ENCODE peak calls at places on chromosomes 2 and 18, in four cellular contexts. One of them, this sample, is unnamed.

GRCh38 chr2:38654495-38655381 is 11.2 kb upstream of the GALM start:
- DNase-seq in HCT116: no peak
- DNase-seq in thoracic aorta: no peak
- DNase-seq in lower lobe of right lung: no peak
- DNase-seq in this sample: no peak

GRCh38 chr18:13026583-13027270 is 35.6 kb downstream of the CEP192 start:
- DNase-seq in HCT116: no peak
- DNase-seq in thoracic aorta: no peak
- DNase-seq in lower lobe of right lung: no peak
- DNase-seq in this sample: no peak

GRCh38 chr2:3461781-3462492 is 57.4 kb downstream of the ADI1 start:
- DNase-seq in HCT116: peak
- DNase-seq in thoracic aorta: no peak
- DNase-seq in lower lobe of right lung: peak
- DNase-seq in this sample: peak

GRCh38 chr2:101794141-101794540 is 96.6 kb downstream of the MAP4K4 start:
- DNase-seq in HCT116: no peak
- DNase-seq in thoracic aorta: no peak
- DNase-seq in lower lobe of right lung: no peak
- DNase-seq in this sample: no peak

GRCh38 chr2:68623820-68624219 is 19.6 kb upstream of the PROKR1 start:
- DNase-seq in HCT116: no peak
- DNase-seq in thoracic aorta: no peak
- DNase-seq in lower lobe of right lung: no peak
- DNase-seq in this sample: no peak

GRCh38 chr2:120861191-120861575 is 125.5 kb downstream of the GLI2 start:
- DNase-seq in HCT116: no peak
- DNase-seq in thoracic aorta: no peak
- DNase-seq in lower lobe of right lung: peak
- DNase-seq in this sample: no peak

GRCh38 chr18:13003466-13003896 is 12.3 kb downstream of the CEP192 start:
- DNase-seq in HCT116: peak
- DNase-seq in thoracic aorta: no peak
- DNase-seq in lower lobe of right lung: no peak
- DNase-seq in this sample: peak

GRCh38 chr2:189092936-189093335 is 86.6 kb downstream of the COL5A2 start:
- DNase-seq in HCT116: no peak
- DNase-seq in thoracic aorta: peak
- DNase-seq in lower lobe of right lung: no peak
- DNase-seq in this sample: no peak

GRCh38 chr2:172986040-172986439 is 89.6 kb upstream of the MAP3K20 start:
- DNase-seq in HCT116: no peak
- DNase-seq in thoracic aorta: no peak
- DNase-seq in lower lobe of right lung: no peak
- DNase-seq in this sample: peak

GRCh38 chr2:85865539-85866164 is 23.1 kb downstream of the ST3GAL5 start:
- DNase-seq in HCT116: no peak
- DNase-seq in thoracic aorta: no peak
- DNase-seq in lower lobe of right lung: no peak
- DNase-seq in this sample: no peak

DNA sequence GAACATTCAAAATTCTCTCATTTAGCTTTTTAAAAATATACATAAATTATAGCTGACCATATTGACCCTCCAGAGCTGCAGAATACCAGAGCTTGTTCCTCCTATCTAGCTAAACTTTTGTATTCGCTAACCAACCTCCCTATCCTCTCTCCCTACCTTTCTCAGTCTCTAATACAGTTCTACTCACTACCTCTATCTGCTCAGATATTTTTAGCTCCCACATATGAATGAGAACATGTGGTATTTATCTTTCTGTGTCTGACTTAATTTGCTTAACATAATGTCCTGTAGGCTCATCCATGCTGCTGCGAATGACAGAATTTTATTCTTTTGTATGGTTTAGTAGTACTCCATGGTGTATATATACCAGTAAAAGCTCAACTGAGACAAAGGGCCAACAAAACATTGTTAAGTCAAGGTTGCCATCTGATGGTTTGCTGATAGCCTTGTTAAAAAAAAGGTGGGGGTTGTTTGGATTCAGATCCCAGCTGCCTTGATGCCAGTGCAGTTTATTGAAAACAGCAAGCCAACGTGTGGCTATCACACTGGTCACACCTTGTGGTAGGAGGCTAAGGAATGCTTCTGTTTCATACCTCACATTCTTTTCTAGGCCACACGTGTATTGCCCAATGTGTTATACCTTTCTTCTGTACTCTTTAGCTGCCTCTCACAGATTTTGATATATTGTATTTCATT is 101.5 kb downstream of the VWA3B start:
- DNase-seq in HCT116: peak
- DNase-seq in thoracic aorta: no peak
- DNase-seq in lower lobe of right lung: no peak
- DNase-seq in this sample: peak
- TF ChIP-seq CTCF in HCT116: peak
- TF ChIP-seq CTCF in thoracic aorta: no peak
- TF ChIP-seq CTCF in lower lobe of right lung: no peak
- TF ChIP-seq CTCF in this sample: no peak

GRCh38 chr18:11676386-11676785 is 12.7 kb upstream of the GNAL start:
- DNase-seq in HCT116: no peak
- DNase-seq in thoracic aorta: no peak
- DNase-seq in lower lobe of right lung: no peak
- DNase-seq in this sample: no peak

GRCh38 chr18:11672846-11673454 is 16.1 kb upstream of the GNAL start:
- DNase-seq in HCT116: no peak
- DNase-seq in thoracic aorta: no peak
- DNase-seq in lower lobe of right lung: no peak
- DNase-seq in this sample: no peak

GRCh38 chr18:11674119-11674518 is 14.9 kb upstream of the GNAL start:
- DNase-seq in HCT116: no peak
- DNase-seq in thoracic aorta: no peak
- DNase-seq in lower lobe of right lung: no peak
- DNase-seq in this sample: no peak

GRCh38 chr18:11673560-11673959 is 15.5 kb upstream of the GNAL start:
- DNase-seq in HCT116: no peak
- DNase-seq in thoracic aorta: no peak
- DNase-seq in lower lobe of right lung: no peak
- DNase-seq in this sample: no peak

GRCh38 chr18:11676867-11677266 is 12.2 kb upstream of the GNAL start:
- DNase-seq in HCT116: no peak
- DNase-seq in thoracic aorta: no peak
- DNase-seq in lower lobe of right lung: no peak
- DNase-seq in this sample: no peak
- H3K27ac ChIP-seq in HCT116: no peak
- H3K27ac ChIP-seq in thoracic aorta: no peak
- H3K27ac ChIP-seq in lower lobe of right lung: no peak
- H3K27ac ChIP-seq in this sample: no peak

DNA sequence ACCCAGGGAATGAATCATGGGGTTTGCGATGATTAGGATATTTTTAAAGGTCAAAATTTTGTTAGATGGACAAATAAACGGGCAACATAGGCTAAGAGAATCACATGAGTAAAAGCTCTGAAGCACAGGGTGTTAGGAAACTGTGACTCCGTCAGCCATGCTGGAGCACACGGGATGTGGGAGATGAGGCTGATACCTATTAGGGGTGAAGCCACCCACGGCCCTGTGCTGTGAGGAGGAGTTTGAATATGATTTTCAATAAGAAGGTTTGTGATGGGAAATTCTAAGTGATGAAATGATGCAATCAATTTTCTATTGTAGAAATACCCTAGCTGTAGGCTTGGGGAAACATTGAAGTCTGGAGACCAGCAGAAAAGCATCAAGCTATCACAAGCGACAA is 431.3 kb downstream of the CMPK2 start:
- DNase-seq in HCT116: no peak
- DNase-seq in thoracic aorta: no peak
- DNase-seq in lower lobe of right lung: no peak
- DNase-seq in this sample: no peak
- TF ChIP-seq CTCF in HCT116: no peak
- TF ChIP-seq CTCF in thoracic aorta: no peak
- TF ChIP-seq CTCF in lower lobe of right lung: no peak
- TF ChIP-seq CTCF in this sample: no peak

GRCh38 chr18:2654105-2654827 is 1.3 kb upstream of the SMCHD1 start:
- DNase-seq in HCT116: no peak
- DNase-seq in thoracic aorta: no peak
- DNase-seq in lower lobe of right lung: no peak
- DNase-seq in this sample: no peak

GRCh38 chr18:2653467-2653866 is 2.1 kb upstream of the SMCHD1 start:
- DNase-seq in HCT116: no peak
- DNase-seq in thoracic aorta: no peak
- DNase-seq in lower lobe of right lung: no peak
- DNase-seq in this sample: no peak

GRCh38 chr18:2655153-2655953 is at the start of gene SMCHD1:
- DNase-seq in HCT116: peak
- DNase-seq in thoracic aorta: peak
- DNase-seq in lower lobe of right lung: peak
- DNase-seq in this sample: peak

GRCh38 chr18:2655954-2656236 is 369 bp downstream of the SMCHD1 start:
- DNase-seq in HCT116: peak
- DNase-seq in thoracic aorta: peak
- DNase-seq in lower lobe of right lung: peak
- DNase-seq in this sample: no peak

DNA sequence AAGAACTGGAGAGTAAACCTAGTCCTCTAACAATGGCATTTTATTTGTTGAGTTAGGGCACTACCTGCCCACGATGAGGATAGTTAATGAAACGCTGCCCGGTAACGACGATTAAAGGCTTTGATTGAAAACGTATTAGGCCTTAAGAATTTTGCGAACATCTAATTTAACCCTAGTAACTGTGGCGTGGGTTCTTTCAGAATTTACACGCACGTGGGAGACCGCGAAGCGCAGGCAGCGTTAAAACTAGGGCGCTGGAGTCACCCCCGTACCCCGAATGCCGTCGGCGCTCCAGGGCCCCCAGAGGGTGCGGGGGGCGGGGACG is 736 bp upstream of the SMCHD1 start:
- DNase-seq in HCT116: no peak
- DNase-seq in thoracic aorta: no peak
- DNase-seq in lower lobe of right lung: no peak
- DNase-seq in this sample: peak
- H3K27ac ChIP-seq in HCT116: peak
- H3K27ac ChIP-seq in thoracic aorta: peak
- H3K27ac ChIP-seq in lower lobe of right lung: peak
- H3K27ac ChIP-seq in this sample: peak

GRCh38 chr2:117360586-117360985 is 453.9 kb upstream of the DDX18 start:
- DNase-seq in HCT116: no peak
- DNase-seq in thoracic aorta: no peak
- DNase-seq in lower lobe of right lung: no peak
- DNase-seq in this sample: no peak

DNA sequence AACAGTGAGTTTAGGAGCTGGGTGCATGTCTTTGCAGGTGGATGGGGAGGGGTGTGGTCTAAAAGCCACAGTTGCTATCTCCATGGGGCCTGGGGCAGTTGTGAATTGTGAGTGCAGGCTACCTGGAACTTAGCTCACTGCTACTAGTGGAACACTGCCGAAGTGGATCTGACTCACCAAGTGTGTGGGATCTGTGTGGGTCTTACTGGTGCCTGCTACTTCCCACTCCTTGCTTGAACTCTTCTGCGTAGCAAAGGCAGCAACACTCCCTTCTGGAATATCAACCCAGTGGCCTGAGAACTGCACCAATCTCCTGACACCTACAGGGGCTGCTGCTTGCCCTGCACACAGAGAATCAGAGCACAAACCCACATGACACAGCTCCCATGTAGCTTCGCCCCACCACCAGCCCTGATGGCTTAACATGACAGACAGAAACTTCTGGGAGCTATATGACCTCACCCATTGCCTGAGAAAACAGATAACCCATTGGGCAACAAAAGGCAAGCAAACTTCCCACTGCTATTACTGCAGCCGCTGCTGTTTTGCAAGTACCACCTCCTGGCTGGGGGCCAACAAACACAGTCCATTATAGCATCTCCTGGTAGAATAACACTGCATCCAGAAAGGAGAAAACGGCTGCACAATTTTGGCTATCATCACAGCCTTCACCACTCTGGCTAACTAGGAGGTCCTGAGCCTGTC is 455.1 kb upstream of the DDX18 start:
- DNase-seq in HCT116: no peak
- DNase-seq in thoracic aorta: no peak
- DNase-seq in lower lobe of right lung: no peak
- DNase-seq in this sample: no peak
- TF ChIP-seq CTCF in HCT116: no peak
- TF ChIP-seq CTCF in thoracic aorta: no peak
- TF ChIP-seq CTCF in lower lobe of right lung: no peak
- TF ChIP-seq CTCF in this sample: no peak

GRCh38 chr2:169287666-169288065 is 74.7 kb downstream of the LRP2 start:
- DNase-seq in HCT116: no peak
- DNase-seq in thoracic aorta: no peak
- DNase-seq in lower lobe of right lung: no peak
- DNase-seq in this sample: no peak

GRCh38 chr2:169290433-169290832 is 71.9 kb downstream of the LRP2 start:
- DNase-seq in HCT116: no peak
- DNase-seq in thoracic aorta: no peak
- DNase-seq in lower lobe of right lung: no peak
- DNase-seq in this sample: no peak

GRCh38 chr2:169280502-169280901 is 81.8 kb downstream of the LRP2 start:
- DNase-seq in HCT116: no peak
- DNase-seq in thoracic aorta: no peak
- DNase-seq in lower lobe of right lung: no peak
- DNase-seq in this sample: no peak

GRCh38 chr2:169286858-169287257 is 75.5 kb downstream of the LRP2 start:
- DNase-seq in HCT116: no peak
- DNase-seq in thoracic aorta: no peak
- DNase-seq in lower lobe of right lung: no peak
- DNase-seq in this sample: no peak

GRCh38 chr2:169285528-169285927 is 76.8 kb downstream of the LRP2 start:
- DNase-seq in HCT116: no peak
- DNase-seq in thoracic aorta: no peak
- DNase-seq in lower lobe of right lung: no peak
- DNase-seq in this sample: no peak
- H3K27ac ChIP-seq in HCT116: no peak
- H3K27ac ChIP-seq in thoracic aorta: no peak
- H3K27ac ChIP-seq in lower lobe of right lung: no peak
- H3K27ac ChIP-seq in this sample: no peak

This sample was measured in RWPE1.